ENCODE peak calls at places on chromosomes 4 and X, in four cellular contexts. F is brain microvascular endothelial cell, Y is neural crest cell, S is fibroblast of pulmonary artery. P is an unnamed sample.

GRCh38 chr4:170336238-170336775 is 246.6 kb upstream of the AADAT start:
- DNase-seq in Y (no peak), S (no peak), F (no peak), P (no peak)

GRCh38 chrX:154437398-154437752 is 421 bp downstream of the GDI1 start:
- DNase-seq in S (no peak), Y (no peak), F (no peak), P (no peak)

GRCh38 chrX:103626855-103627254 is 1.9 kb upstream of the TCEAL1 start:
- DNase-seq in S (peak), Y (no peak), F (no peak), P (peak)

GRCh38 chr4:137408527-137409177 is 123.6 kb downstream of the PCDH18 start:
- DNase-seq in Y (no peak), F (no peak), S (no peak), P (no peak)

GRCh38 chrX:989959-990510 is 222.4 kb downstream of the CRLF2 start:
- DNase-seq in Y (peak), S (peak), F (peak), P (peak)

GRCh38 chr4:1195109-1195671 is 22.8 kb upstream of the SPON2 start:
- DNase-seq in Y (no peak), S (no peak), F (no peak), P (peak)

GRCh38 chrX:50327235-50327634 is 122.7 kb downstream of the CCNB3 start:
- DNase-seq in Y (no peak), S (no peak), F (no peak), P (no peak)

GRCh38 chrX:30702736-30703135 is 49.5 kb downstream of the GK start:
- DNase-seq in S (peak), Y (no peak), F (peak), P (peak)

GRCh38 chr4:55906999-55907398 is 41.7 kb upstream of the CEP135 start:
- DNase-seq in S (peak), Y (no peak), F (no peak), P (peak)

GRCh38 chrX:110180176-110180927 is 137.5 kb downstream of the AMMECR1 start:
- DNase-seq in F (peak), S (peak), Y (no peak), P (peak)

GRCh38 chr4:100516225-100516624 is 1.6 kb downstream of the EMCN start:
- DNase-seq in F (no peak), S (no peak), Y (no peak), P (no peak)
- TF ChIP-seq CTCF in F (no peak), S (no peak), Y (no peak), P (no peak)

DNA sequence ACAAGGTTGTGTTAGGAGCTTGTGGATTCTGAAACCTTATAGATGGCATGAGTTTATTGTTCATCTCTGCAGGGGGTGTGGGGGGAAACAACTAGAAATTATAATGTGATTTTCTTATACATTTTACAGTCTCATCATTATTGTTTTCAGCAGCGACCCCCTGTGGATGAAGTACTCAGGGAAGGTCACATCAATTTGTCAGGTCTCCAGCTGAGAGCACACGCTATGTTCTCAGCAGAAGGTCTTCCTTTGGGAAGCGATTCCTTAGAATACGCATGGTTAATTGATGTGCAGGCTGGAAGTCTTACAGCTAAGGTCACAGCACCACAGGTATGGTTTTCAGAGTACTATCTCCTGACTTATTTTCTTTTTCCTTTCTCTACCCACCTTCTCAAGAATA is 72.2 kb downstream of the BLTP1 start:
- DNase-seq in S (peak), F (peak), Y (peak), P (peak)
- TF ChIP-seq CTCF in S (peak), F (peak), Y (peak), P (peak)

GRCh38 chrX:119501511-119502148 is 33.4 kb downstream of the SLC25A5 start:
- DNase-seq in S (no peak), F (no peak), Y (no peak), P (no peak)

GRCh38 chrX:119503484-119503861 is 35.2 kb downstream of the SLC25A5 start:
- DNase-seq in F (peak), Y (no peak), S (peak), P (peak)

GRCh38 chrX:119500061-119500800 is 32.0 kb downstream of the SLC25A5 start:
- DNase-seq in Y (no peak), F (no peak), S (no peak), P (no peak)

GRCh38 chrX:119505945-119506344 is 37.7 kb downstream of the SLC25A5 start:
- DNase-seq in S (no peak), Y (no peak), F (no peak), P (no peak)

DNA sequence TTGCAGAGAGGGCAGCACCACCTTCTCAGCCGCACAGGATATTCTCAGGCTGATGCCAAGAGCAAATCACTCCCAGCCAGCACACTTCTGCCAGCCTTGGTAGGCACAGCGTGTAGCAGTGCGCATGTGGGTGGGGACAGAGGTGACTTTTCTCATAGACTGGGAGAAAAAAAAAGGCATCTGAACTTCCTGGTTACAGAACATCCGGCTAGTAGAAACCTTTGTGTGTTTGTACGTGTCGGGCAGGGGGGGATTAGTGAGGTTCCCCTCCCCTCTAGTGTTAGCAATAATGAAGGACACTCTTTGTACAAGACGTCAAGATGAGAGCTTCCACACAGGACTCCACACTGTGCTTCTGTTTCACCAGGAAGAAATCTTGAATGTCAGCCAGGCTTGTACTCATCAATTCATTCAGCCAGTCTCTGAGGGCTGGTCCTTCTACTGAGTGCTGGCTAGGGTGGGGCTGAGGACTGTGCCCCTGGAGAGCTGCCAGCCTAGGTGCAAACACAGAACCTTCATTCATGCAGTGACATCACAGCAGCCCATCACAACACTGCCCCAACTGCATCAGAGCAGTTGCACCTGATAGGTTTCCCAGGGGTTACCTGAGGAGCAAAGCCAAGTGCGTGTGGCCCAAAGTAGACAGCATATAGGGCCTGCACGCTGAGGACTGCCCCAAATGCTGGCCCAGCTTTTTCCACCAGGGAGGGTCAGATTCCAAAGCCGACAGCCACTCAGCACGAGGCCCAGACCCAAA is 34.7 kb downstream of the SLC25A5 start:
- DNase-seq in Y (no peak), F (peak), S (peak), P (peak)
- TF ChIP-seq CTCF in Y (no peak), F (no peak), S (no peak), P (no peak)

GRCh38 chr4:168551945-168552695 is 55.3 kb downstream of the PALLD start:
- DNase-seq in F (no peak), Y (no peak), S (no peak), P (peak)
- TF ChIP-seq CTCF in F (no peak), Y (no peak), S (no peak), P (peak)

P was measured in fibroblast of mammary gland.